ENCODE peak calls at places on chromosomes 5 and 9, in ten cellular contexts. O is neuronal stem cell; I is CD8-positive, alpha-beta memory T cell; M is trophoblast cell; B is mesendoderm; P is right cardiac atrium; Q is lung; C is psoas muscle; G is heart left ventricle; J is aorta. E is an unnamed sample. For H3K4me1 and H3K27me3, the result is how much of the 10 kb centered on the place peaks cover.

GRCh38 chr5:132087661-132088060 is 14.1 kb downstream of the CSF2 start:
- DNase-seq in Q (no peak), B (no peak), J (no peak), I (no peak), P (no peak), M (no peak), O (no peak), C (no peak), G (no peak), E (no peak)

GRCh38 chr9:124079176-124079925 is 67.8 kb downstream of the LHX2 start:
- DNase-seq in I (no peak), J (no peak), P (peak), M (peak), C (peak), B (peak), G (peak), O (no peak), Q (no peak), E (no peak)

GRCh38 chr9:14891332-14891731 is 18.9 kb downstream of the FREM1 start:
- DNase-seq in G (no peak), B (no peak), M (no peak), O (no peak), Q (no peak), J (no peak), I (no peak), C (no peak), P (no peak), E (no peak)

GRCh38 chr5:124783285-124783684 is 36.8 kb upstream of the ZNF608 start:
- DNase-seq in O (no peak), Q (no peak), G (no peak), B (no peak), I (no peak), M (peak), C (no peak), P (no peak), J (no peak), E (no peak)

GRCh38 chr9:2083552-2083951 is 68.4 kb downstream of the SMARCA2 start:
- DNase-seq in B (no peak), I (no peak), C (no peak), P (no peak), G (no peak), M (no peak), O (no peak), J (no peak), Q (no peak), E (no peak)

GRCh38 chr5:126847318-126848221 is 70.6 kb downstream of the LMNB1 start:
- DNase-seq in J (no peak), C (peak), P (peak), G (no peak), M (no peak), I (no peak), B (no peak), O (no peak), Q (no peak), E (no peak)

GRCh38 chr9:97388721-97389238 is 23.1 kb upstream of the TDRD7 start:
- DNase-seq in O (no peak), I (no peak), M (peak), Q (no peak), B (no peak), J (no peak), P (no peak), C (no peak), G (no peak), E (no peak)

GRCh38 chr9:134322781-134323241 is 3.4 kb upstream of the RXRA start:
- DNase-seq in M (no peak), J (peak), O (no peak), Q (no peak), G (no peak), P (peak), I (no peak), C (no peak), B (no peak), E (no peak)

GRCh38 chr9:93183663-93184438 is at the start of gene WNK2:
- DNase-seq in G (no peak), O (peak), M (peak), C (peak), B (peak), I (peak), Q (no peak), P (peak), J (no peak), E (peak)

GRCh38 chr9:131382850-131383729 is 10.8 kb upstream of the PRRC2B start:
- DNase-seq in G (peak), I (no peak), O (peak), C (peak), P (peak), Q (peak), B (peak), M (peak), J (no peak), E (peak)

GRCh38 chr5:180460834-180461233 is 33.3 kb upstream of the CNOT6 start:
- DNase-seq in I (no peak), B (no peak), O (no peak), G (no peak), J (peak), M (no peak), P (no peak), C (no peak), Q (no peak), E (no peak)

GRCh38 chr9:127968717-127969383 is 11.9 kb downstream of the EEIG1 start:
- DNase-seq in M (peak), B (peak), C (peak), Q (no peak), O (no peak), G (peak), I (no peak), P (peak), J (no peak), E (no peak)

GRCh38 chr9:129140397-129141065 is 29.3 kb downstream of the PTPA start:
- DNase-seq in C (peak), M (peak), J (no peak), Q (no peak), B (peak), G (peak), P (peak), I (no peak), O (no peak), E (peak)

GRCh38 chr9:4334439-4334838 is 34.6 kb upstream of the GLIS3 start:
- DNase-seq in B (peak), Q (peak), J (no peak), C (no peak), O (no peak), M (peak), P (peak), G (peak), I (no peak), E (no peak)

GRCh38 chr5:168238422-168238821 is 53.0 kb upstream of the WWC1 start:
- DNase-seq in C (no peak), M (no peak), J (no peak), I (no peak), O (no peak), Q (no peak), P (no peak), G (no peak), B (no peak), E (no peak)

GRCh38 chr9:126927419-126927818 is 12.8 kb downstream of the RALGPS1 start:
- DNase-seq in G (no peak), B (no peak), J (no peak), M (no peak), P (no peak), I (no peak), Q (no peak), C (no peak), O (no peak), E (no peak)

GRCh38 chr5:53597894-53598293 is 37.5 kb downstream of the NDUFS4 start:
- DNase-seq in M (no peak), Q (no peak), G (no peak), B (no peak), J (no peak), C (no peak), O (no peak), P (no peak), I (no peak), E (no peak)

GRCh38 chr9:69130456-69131441 is 43.3 kb upstream of the TJP2 start:
- DNase-seq in B (no peak), P (no peak), G (peak), Q (no peak), C (no peak), I (no peak), M (no peak), O (no peak), J (no peak), E (no peak)

GRCh38 chr5:36751881-36752280 is 124.7 kb upstream of the NIPBL start:
- DNase-seq in M (no peak), O (no peak), C (no peak), J (no peak), P (no peak), I (no peak), Q (no peak), G (no peak), B (peak), E (no peak)

GRCh38 chr5:82142928-82143577 is 135.1 kb downstream of the RPS23 start:
- DNase-seq in J (no peak), Q (no peak), P (no peak), I (no peak), C (no peak), O (no peak), M (no peak), G (no peak), B (no peak), E (no peak)

GRCh38 chr5:97047076-97047475 is 95.3 kb downstream of the LIX1 start:
- DNase-seq in J (no peak), Q (no peak), P (no peak), B (no peak), I (no peak), O (no peak), C (no peak), G (no peak), M (no peak), E (no peak)

GRCh38 chr9:107358867-107359440 is 75.9 kb downstream of the RAD23B start:
- DNase-seq in G (no peak), P (no peak), Q (no peak), C (no peak), B (no peak), J (no peak), O (no peak), I (no peak), M (no peak), E (peak)

GRCh38 chr5:135242021-135242480 is 157.0 kb downstream of the MACROH2A1 start:
- DNase-seq in I (no peak), C (peak), J (no peak), B (no peak), Q (peak), P (no peak), G (peak), M (no peak), O (no peak), E (no peak)

GRCh38 chr9:127869310-127870152 is 7.9 kb downstream of the AK1 start:
- DNase-seq in O (peak), Q (peak), G (peak), C (peak), P (peak), J (peak), M (peak), I (peak), B (peak), E (peak)

GRCh38 chr9:123865226-123865625 is 64.7 kb downstream of the DENND1A start:
- DNase-seq in B (no peak), Q (no peak), J (no peak), P (no peak), O (no peak), G (no peak), I (no peak), C (no peak), M (no peak), E (no peak)

GRCh38 chr9:34506623-34507022 is 16.2 kb downstream of the ENHO start:
- DNase-seq in Q (no peak), B (no peak), M (no peak), P (no peak), J (no peak), I (no peak), O (no peak), C (no peak), G (no peak), E (no peak)

GRCh38 chr9:12414514-12414913 is 278.7 kb upstream of the TYRP1 start:
- DNase-seq in O (no peak), P (no peak), G (no peak), J (no peak), B (peak), I (no peak), C (no peak), Q (no peak), M (no peak), E (no peak)

GRCh38 chr5:91794455-91794854 is 411.3 kb upstream of the ARRDC3 start:
- DNase-seq in I (no peak), C (no peak), G (no peak), O (no peak), P (no peak), Q (no peak), M (no peak), B (no peak), J (no peak), E (no peak)

GRCh38 chr5:132295505-132296411 is 1.6 kb downstream of the SLC22A4 start:
- DNase-seq in M (peak), O (no peak), B (no peak), J (no peak), Q (no peak), P (no peak), C (no peak), G (no peak), I (no peak), E (no peak)

GRCh38 chr5:181223729-181224389 is 778 bp downstream of the TRIM41 start:
- DNase-seq in Q (no peak), G (peak), I (no peak), O (peak), M (peak), J (peak), C (peak), B (peak), P (peak), E (peak)

GRCh38 chr5:109922396-109922995 is 232.8 kb downstream of the MAN2A1 start:
- DNase-seq in Q (no peak), I (peak), B (peak), J (no peak), O (no peak), G (peak), P (no peak), M (no peak), C (no peak), E (no peak)

GRCh38 chr5:172806897-172807672 is 27.0 kb upstream of the ERGIC1 start:
- DNase-seq in P (peak), I (peak), G (peak), J (peak), O (no peak), Q (peak), M (peak), C (peak), B (peak), E (peak)

GRCh38 chr9:20865357-20865756 is 166.1 kb downstream of the HACD4 start:
- DNase-seq in Q (no peak), B (no peak), M (no peak), C (no peak), P (no peak), G (no peak), J (no peak), O (no peak), I (no peak), E (no peak)

GRCh38 chr5:65508978-65509377 is 27.3 kb upstream of the ADAMTS6 start:
- DNase-seq in B (no peak), Q (no peak), O (no peak), G (no peak), M (no peak), C (no peak), J (no peak), P (no peak), I (no peak), E (no peak)

GRCh38 chr5:177232358-177232757 is 71.2 kb downstream of the RAB24 start:
- DNase-seq in M (no peak), J (no peak), O (no peak), B (no peak), P (no peak), I (no peak), C (no peak), G (no peak), Q (no peak), E (no peak)
- H3K4me1 ChIP-seq in M (under half), J (under half), O (under half), B (under half), P (under half), I (under half), C (under half), G (under half), Q (under half), E (under half)

DNA sequence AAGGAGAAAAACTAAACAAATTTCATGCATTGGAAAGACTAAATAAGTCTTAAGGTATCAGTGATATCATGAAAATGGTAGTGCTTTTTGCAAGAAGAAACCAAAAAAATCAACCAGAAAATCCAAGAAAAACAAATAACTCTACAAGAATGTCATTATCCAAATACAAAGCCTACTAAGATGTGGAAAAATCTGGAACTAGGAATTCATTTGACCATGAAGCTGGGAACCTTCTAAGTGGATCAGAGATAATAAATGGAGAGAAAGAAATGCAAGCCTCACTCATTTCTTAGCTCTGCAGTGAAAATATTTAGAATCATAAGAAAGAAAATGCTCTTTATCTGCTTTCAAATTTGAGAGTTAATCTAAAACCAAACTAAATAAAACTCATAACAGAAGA is 51.3 kb downstream of the RASEF start:
- DNase-seq in M (no peak), B (no peak), P (no peak), J (no peak), C (no peak), G (no peak), I (no peak), Q (no peak), O (no peak), E (no peak)
- H3K27me3 ChIP-seq in M (under half), B (under half), P (under half), J (under half), C (under half), G (under half), I (under half), Q (under half), O (under half), E (under half)

GRCh38 chr9:90970603-90971002 is 169.0 kb downstream of the SYK start:
- DNase-seq in J (no peak), Q (no peak), B (no peak), C (no peak), M (peak), I (no peak), P (no peak), O (no peak), G (no peak), E (no peak)

GRCh38 chr9:90966475-90967150 is 165.0 kb downstream of the SYK start:
- DNase-seq in M (no peak), O (no peak), P (no peak), Q (no peak), C (no peak), G (no peak), J (no peak), I (no peak), B (no peak), E (no peak)

GRCh38 chr9:90967171-90967570 is 165.6 kb downstream of the SYK start:
- DNase-seq in I (no peak), B (peak), O (no peak), M (no peak), Q (no peak), C (no peak), P (no peak), J (no peak), G (no peak), E (no peak)

GRCh38 chr9:90972057-90972456 is 170.4 kb downstream of the SYK start:
- DNase-seq in G (no peak), J (no peak), C (no peak), B (no peak), M (no peak), O (no peak), Q (no peak), I (no peak), P (no peak), E (no peak)

DNA sequence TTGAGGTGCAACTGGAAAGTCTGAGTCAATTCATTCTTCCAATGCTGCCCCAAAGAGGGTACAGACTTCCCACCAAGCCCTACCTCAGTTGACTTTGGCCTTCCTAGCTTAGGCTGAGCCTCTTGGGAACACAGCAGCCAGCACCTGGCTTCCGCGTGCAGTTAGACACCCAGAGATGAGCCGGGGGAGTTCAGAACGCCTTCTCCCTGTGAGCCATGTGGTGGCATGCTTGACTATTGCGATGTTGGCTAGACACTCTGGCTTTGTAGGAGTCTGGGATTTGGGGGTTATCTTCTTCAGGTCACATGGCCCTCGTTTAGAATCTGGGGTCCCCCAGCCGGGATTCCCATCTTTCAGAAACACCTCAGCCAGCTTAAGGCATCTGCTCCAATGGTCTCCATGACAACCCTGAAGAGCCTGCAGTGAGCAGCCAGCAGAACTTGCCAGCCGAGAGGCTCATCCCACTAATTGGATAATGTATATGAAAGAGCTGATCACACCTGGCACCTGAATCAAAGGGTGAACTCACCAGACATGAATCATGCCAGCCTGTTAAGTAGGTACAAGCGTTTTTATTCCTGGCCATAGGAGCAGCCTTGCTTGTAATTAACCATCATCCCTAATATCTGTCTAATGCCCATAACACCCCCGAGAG is 167.5 kb downstream of the SYK start:
- DNase-seq in J (no peak), B (no peak), P (no peak), I (no peak), Q (no peak), G (no peak), O (no peak), M (no peak), C (no peak), E (no peak)
- H3K4me1 ChIP-seq in J (under half), B (under half), P (under half), I (under half), Q (under half), G (under half), O (under half), M (under half), C (under half), E (under half)

GRCh38 chr5:174720066-174720611 is 4.2 kb upstream of the MSX2 start:
- DNase-seq in J (no peak), C (no peak), B (peak), G (no peak), P (no peak), M (no peak), O (no peak), Q (no peak), I (no peak), E (no peak)
- H3K27me3 ChIP-seq in J (under half), C (under half), B (under half), G (under half), P (under half), M (under half), O (under half), Q (under half), I (under half), E (under half)

DNA sequence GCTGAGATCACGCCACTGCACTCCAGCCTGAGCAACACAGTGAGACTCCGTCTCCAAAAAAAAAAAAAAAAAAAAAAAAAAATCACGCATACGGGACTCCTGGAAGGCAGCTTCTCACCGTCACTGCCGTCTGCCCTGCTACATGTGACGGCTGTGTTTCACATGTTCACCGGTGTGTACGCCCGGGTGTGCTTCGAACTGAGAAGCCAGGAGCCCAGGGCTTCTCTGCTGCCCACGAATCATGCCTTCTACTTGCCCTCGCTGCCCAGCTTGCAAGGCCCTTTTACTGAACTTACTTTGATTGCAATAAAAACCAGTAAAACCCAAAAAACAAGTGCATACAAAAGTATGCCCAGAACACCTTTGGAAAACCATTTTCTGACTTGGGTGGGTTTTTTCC is 5.8 kb upstream of the NKD2 start:
- DNase-seq in C (no peak), B (no peak), G (no peak), I (no peak), J (peak), P (peak), M (no peak), Q (peak), O (no peak), E (no peak)
- H3K4me1 ChIP-seq in C (under half), B (under half), G (under half), I (under half), J (under half), P (under half), M (under half), Q (under half), O (under half), E (under half)